ENCODE peak calls at places on chromosome 10, in nine cellular contexts. N is activated CD8-positive, alpha-beta memory T cell treated with anti-CD3 and anti-CD28 coated beads for 24 hours; K is AG04449; V is OCI-M1; M is H7; P is left ventricle myocardium inferior; X is substantia nigra; T is AG10803; D is AML-193. R is an unnamed sample.

GRCh38 chr10:112265745-112266144 is 17.5 kb upstream of the TECTB start:
- DNase-seq in N (no peak), K (no peak), V (no peak), M (no peak), P (no peak), X (no peak), T (peak; percentile 8), D (no peak), R (no peak)

GRCh38 chr10:62760401-62760800 is 44.1 kb upstream of the ADO start:
- DNase-seq in N (no peak), K (no peak), V (no peak), M (no peak), P (no peak), X (no peak), T (no peak), D (no peak), R (no peak)

GRCh38 chr10:133458021-133458709 is 4.4 kb downstream of the SCART1 start:
- DNase-seq in N (no peak), K (no peak), V (no peak), M (no peak), P (peak; percentile 11), X (no peak), T (no peak), D (no peak), R (no peak)

GRCh38 chr10:31263903-31264302 is 55.1 kb upstream of the ZEB1 start:
- DNase-seq in N (no peak), K (no peak), V (no peak), M (no peak), P (no peak), X (no peak), T (no peak), D (no peak), R (no peak)

GRCh38 chr10:6464862-6465430 is 115.1 kb downstream of the PRKCQ start:
- DNase-seq in N (peak; percentile 49), K (no peak), V (no peak), M (no peak), P (no peak), X (no peak), T (no peak), D (no peak), R (no peak)

GRCh38 chr10:79112898-79113431 is 44.2 kb downstream of the ZMIZ1 start:
- DNase-seq in N (no peak), K (peak; percentile 53), V (no peak), M (peak; percentile 59), P (peak; percentile 58), X (peak; percentile 37), T (peak; percentile 77), D (no peak), R (no peak)

GRCh38 chr10:98460837-98461499 is 14.2 kb upstream of the HPS1 start:
- DNase-seq in N (no peak), K (peak; percentile 56), V (peak; percentile 99), M (no peak), P (no peak), X (no peak), T (peak; percentile 87), D (no peak), R (no peak)

GRCh38 chr10:51224610-51225230 is 150.4 kb downstream of the PRKG1 start:
- DNase-seq in N (no peak), K (peak; percentile 77), V (peak; percentile 61), M (no peak), P (no peak), X (no peak), T (peak; percentile 95), D (no peak), R (no peak)